ENCODE peak calls at places on chromosomes 5 and 9, in four cellular contexts. Y, T, I and K are unnamed samples.

GRCh38 chr9:131188986-131189385 is 63.6 kb downstream of the NUP214 start:
- DNase-seq in I (no peak), Y (no peak), T (no peak), K (no peak)

GRCh38 chr5:112885001-112885400 is 23.9 kb downstream of the SRP19 start:
- DNase-seq in T (no peak), Y (peak), I (no peak), K (no peak)

GRCh38 chr9:104907278-104907951 is 20.5 kb downstream of the ABCA1 start:
- DNase-seq in Y (peak), I (no peak), T (no peak), K (peak)

GRCh38 chr5:74386571-74387334 is 253.8 kb downstream of the ENC1 start:
- DNase-seq in Y (no peak), I (peak), T (no peak), K (peak)

GRCh38 chr9:37706290-37706689 is 47.3 kb upstream of the TRMT10B start:
- DNase-seq in Y (no peak), I (no peak), T (no peak), K (no peak)

GRCh38 chr9:90099262-90099982 is 494.6 kb downstream of the GADD45G start:
- DNase-seq in T (no peak), Y (no peak), I (no peak), K (no peak)

GRCh38 chr9:134314950-134315715 is 11.1 kb upstream of the RXRA start:
- DNase-seq in Y (no peak), I (no peak), T (peak), K (no peak)

GRCh38 chr5:5179079-5179478 is 38.9 kb downstream of the ADAMTS16 start:
- DNase-seq in Y (no peak), I (no peak), T (no peak), K (no peak)

GRCh38 chr5:55593115-55593472 is 58.3 kb upstream of the PLPP1 start:
- DNase-seq in T (no peak), I (no peak), Y (no peak), K (no peak)

GRCh38 chr9:107174441-107174840 is 108.6 kb upstream of the RAD23B start:
- DNase-seq in Y (no peak), I (no peak), T (peak), K (no peak)

GRCh38 chr9:131668439-131669233 is 71.2 kb downstream of the RAPGEF1 start:
- DNase-seq in T (no peak), I (no peak), Y (peak), K (peak)

GRCh38 chr9:134410078-134410834 is 84.0 kb downstream of the RXRA start:
- DNase-seq in Y (no peak), I (peak), T (peak), K (no peak)

GRCh38 chr9:127972316-127972871 is 8.4 kb downstream of the EEIG1 start:
- DNase-seq in I (no peak), Y (no peak), T (no peak), K (peak)

GRCh38 chr5:113293613-113294340 is 141.0 kb downstream of the TSSK1B start:
- DNase-seq in Y (no peak), T (no peak), I (peak), K (peak)

GRCh38 chr9:79924836-79925235 is 353.1 kb downstream of the TLE4 start:
- DNase-seq in I (no peak), Y (no peak), T (no peak), K (no peak)

GRCh38 chr5:14954620-14955343 is 83.2 kb upstream of the ANKH start:
- DNase-seq in T (no peak), Y (no peak), I (no peak), K (no peak)

GRCh38 chr5:88833371-88834107 is 49.4 kb downstream of the MEF2C start:
- DNase-seq in I (no peak), T (no peak), Y (no peak), K (peak)

GRCh38 chr9:91817493-91818225 is 132.4 kb downstream of the ROR2 start:
- DNase-seq in T (peak), Y (no peak), I (no peak), K (peak)

GRCh38 chr5:176773408-176774035 is 36.8 kb upstream of the UNC5A start:
- DNase-seq in Y (no peak), T (no peak), I (no peak), K (no peak)

GRCh38 chr9:124514874-124515273 is 7.7 kb upstream of the NR5A1 start:
- DNase-seq in T (no peak), I (no peak), Y (no peak), K (no peak)

GRCh38 chr9:129708799-129709198 is 43.4 kb downstream of the PRRX2 start:
- DNase-seq in Y (no peak), T (no peak), I (no peak), K (no peak)